ENCODE peak calls at places on chromosomes 16 and 17, in seven cellular contexts. C is thoracic aorta; Y is prostate gland; E is left ventricle myocardium inferior; T is heart right ventricle; A is CD8-positive, alpha-beta T cell; X is body of pancreas. R is an unnamed sample.
A peak's percentile ranks its signal among the peaks of the same experiment; 100 is the strongest.

GRCh38 chr16:73399486-73399885 is 351.6 kb upstream of the ZFHX3 start:
- DNase-seq in X (no peak), T (no peak), A (no peak), E (no peak), Y (no peak), C (no peak), R (no peak)

GRCh38 chr17:78375401-78376079 is 2.9 kb upstream of the PGS1 start:
- DNase-seq in E (no peak), T (no peak), Y (no peak), X (peak; percentile 63), A (no peak), C (no peak), R (no peak)

GRCh38 chr16:59701987-59702386 is 967.9 kb upstream of the GOT2 start:
- DNase-seq in C (no peak), X (no peak), Y (no peak), T (no peak), E (no peak), A (no peak), R (no peak)

GRCh38 chr16:19804538-19805323 is 79.9 kb downstream of the GPRC5B start:
- DNase-seq in T (peak; percentile 90), Y (peak; percentile 15), C (no peak), E (peak; percentile 71), A (peak; percentile 7), X (peak; percentile 93), R (no peak)

GRCh38 chr16:87304951-87305350 is 12.2 kb downstream of the C16orf95 start:
- DNase-seq in Y (no peak), X (no peak), C (no peak), E (no peak), T (no peak), A (no peak), R (no peak)

GRCh38 chr16:13672196-13672595 is 247.8 kb upstream of the ERCC4 start:
- DNase-seq in X (no peak), T (no peak), C (no peak), A (no peak), E (no peak), Y (no peak), R (no peak)

GRCh38 chr16:53821487-53821886 is 117.5 kb downstream of the FTO start:
- DNase-seq in A (no peak), Y (no peak), T (no peak), C (no peak), X (no peak), E (no peak), R (no peak)

GRCh38 chr17:3954921-3955320 is 9.3 kb downstream of the ATP2A3 start:
- DNase-seq in Y (no peak), A (no peak), X (no peak), E (no peak), C (no peak), T (no peak), R (no peak)

GRCh38 chr16:72172105-72173034 is at the start of gene PMFBP1:
- DNase-seq in Y (no peak), X (peak; percentile 78), C (peak; percentile 29), E (no peak), A (no peak), T (peak; percentile 34), R (no peak)

GRCh38 chr17:15048933-15049539 is 216.1 kb downstream of the PMP22 start:
- DNase-seq in C (no peak), X (no peak), A (no peak), Y (no peak), E (no peak), T (no peak), R (no peak)

GRCh38 chr17:34758316-34758715 is 178.9 kb downstream of the TMEM132E start:
- DNase-seq in X (no peak), E (no peak), T (no peak), A (no peak), Y (no peak), C (no peak), R (no peak)

GRCh38 chr17:72702998-72703397 is 389.5 kb downstream of the SLC39A11 start:
- DNase-seq in A (no peak), E (no peak), X (no peak), Y (no peak), T (no peak), C (no peak), R (no peak)

GRCh38 chr17:42586514-42587230 is 9.1 kb upstream of the PSMC3IP start:
- DNase-seq in E (no peak), A (no peak), T (no peak), C (no peak), Y (peak; percentile 77), X (no peak), R (no peak)

GRCh38 chr17:80029235-80029974 is 6.3 kb downstream of the TBC1D16 start:
- DNase-seq in A (no peak), T (peak; percentile 82), Y (no peak), E (peak; percentile 87), X (peak; percentile 97), C (peak; percentile 71), R (no peak)

GRCh38 chr17:73031472-73031871 is 61.0 kb downstream of the SLC39A11 start:
- DNase-seq in T (no peak), Y (no peak), E (no peak), X (no peak), C (no peak), A (no peak), R (no peak)

GRCh38 chr16:27127293-27127692 is 60.6 kb downstream of the C16orf82 start:
- DNase-seq in Y (no peak), X (no peak), E (no peak), A (no peak), C (no peak), T (no peak), R (no peak)

GRCh38 chr17:15649861-15650391 is 30.4 kb upstream of the FBXW10B start:
- DNase-seq in C (no peak), A (no peak), E (no peak), X (peak; percentile 48), T (peak; percentile 50), Y (no peak), R (no peak)

GRCh38 chr16:56669005-56669839 is at the start of gene MT1H:
- DNase-seq in X (peak; percentile 71), T (no peak), C (no peak), E (no peak), A (no peak), Y (no peak), R (no peak)

GRCh38 chr17:49404906-49405305 is 9.8 kb downstream of the PHB1 start:
- DNase-seq in Y (no peak), C (no peak), T (no peak), X (no peak), E (no peak), A (no peak), R (peak; percentile 40)

GRCh38 chr17:75047398-75048098 is 523 bp downstream of the KCTD2 start:
- DNase-seq in X (peak; percentile 32), C (no peak), E (peak; percentile 42), A (peak; percentile 28), Y (no peak), T (peak; percentile 43), R (peak; percentile 47)

GRCh38 chr17:7328840-7329359 is at the start of gene NEURL4:
- DNase-seq in C (no peak), E (no peak), A (peak; percentile 30), Y (no peak), T (no peak), X (no peak), R (no peak)

GRCh38 chr16:84610385-84610784 is 7.5 kb downstream of the COTL1 start:
- DNase-seq in A (no peak), X (no peak), E (no peak), T (no peak), Y (no peak), C (no peak), R (no peak)
- H3K4me1 ChIP-seq in A (peaks cover 94% of the 10 kb centered on the region), X (no peaks in the 10 kb centered on the region), E (peaks cover 13% of the 10 kb centered on the region), T (peaks cover 4% of the 10 kb centered on the region), Y (no peaks in the 10 kb centered on the region), C (peaks cover 3% of the 10 kb centered on the region), R (peaks cover 6% of the 10 kb centered on the region)

GRCh38 chr16:74813109-74813641 is 38.6 kb upstream of the FA2H start:
- DNase-seq in A (peak; percentile 71), Y (peak; percentile 68), X (peak; percentile 89), C (peak; percentile 11), T (peak; percentile 47), E (peak; percentile 71), R (peak; percentile 97)

GRCh38 chr16:74811911-74812310 is 37.3 kb upstream of the FA2H start:
- DNase-seq in Y (no peak), C (no peak), T (no peak), E (no peak), A (no peak), X (no peak), R (no peak)

DNA sequence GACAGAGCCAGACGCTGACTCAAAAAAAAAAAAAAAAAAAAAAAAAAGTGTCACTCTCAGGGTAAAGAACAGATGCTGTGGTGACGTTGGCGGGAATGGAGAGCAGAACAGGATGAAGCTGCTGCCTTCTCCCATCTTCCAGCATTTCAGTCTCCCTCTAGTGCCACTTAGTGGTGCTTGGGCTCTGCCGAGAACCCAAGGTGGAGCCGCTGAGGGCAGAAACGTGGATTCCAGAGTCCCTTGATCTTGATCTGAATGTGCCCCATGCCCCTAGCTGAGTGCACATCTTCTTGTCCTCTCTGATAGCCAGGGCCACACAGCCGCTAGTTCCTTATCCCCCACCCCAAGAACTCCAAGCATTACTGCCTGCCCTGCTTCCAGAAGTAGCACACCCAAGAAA is 43.2 kb upstream of the FA2H start:
- DNase-seq in A (no peak), Y (no peak), C (no peak), T (no peak), E (no peak), X (no peak), R (no peak)
- TF ChIP-seq CTCF in A (no peak), Y (no peak), C (no peak), T (no peak), E (no peak), X (no peak), R (no peak)

GRCh38 chr16:57801856-57802634 is at the start of gene KIFC3:
- DNase-seq in T (peak; percentile 91), E (peak; percentile 88), C (peak; percentile 65), A (peak; percentile 75), X (peak; percentile 86), Y (peak; percentile 52), R (peak; percentile 92)

GRCh38 chr16:57803413-57803990 is 1.2 kb upstream of the KIFC3 start:
- DNase-seq in A (no peak), C (no peak), E (peak; percentile 69), T (peak; percentile 75), Y (no peak), X (no peak), R (no peak)

GRCh38 chr16:57801098-57801855 is 1.0 kb downstream of the KIFC3 start:
- DNase-seq in T (no peak), A (no peak), C (no peak), X (no peak), Y (no peak), E (no peak), R (peak; percentile 71)

GRCh38 chr16:57804111-57804837 is 2.0 kb upstream of the KIFC3 start:
- DNase-seq in Y (no peak), T (no peak), A (no peak), E (no peak), C (no peak), X (no peak), R (no peak)

GRCh38 chr16:57802635-57803412 is 533 bp upstream of the KIFC3 start:
- DNase-seq in E (no peak), X (no peak), C (no peak), T (no peak), Y (no peak), A (no peak), R (peak; percentile 56)
- H3K4me1 ChIP-seq in E (peaks cover 81% of the 10 kb centered on the region), X (peaks cover 81% of the 10 kb centered on the region), C (peaks cover 29% of the 10 kb centered on the region), T (peaks cover 42% of the 10 kb centered on the region), Y (no peaks in the 10 kb centered on the region), A (peaks cover 15% of the 10 kb centered on the region), R (peaks cover 81% of the 10 kb centered on the region)

DNA sequence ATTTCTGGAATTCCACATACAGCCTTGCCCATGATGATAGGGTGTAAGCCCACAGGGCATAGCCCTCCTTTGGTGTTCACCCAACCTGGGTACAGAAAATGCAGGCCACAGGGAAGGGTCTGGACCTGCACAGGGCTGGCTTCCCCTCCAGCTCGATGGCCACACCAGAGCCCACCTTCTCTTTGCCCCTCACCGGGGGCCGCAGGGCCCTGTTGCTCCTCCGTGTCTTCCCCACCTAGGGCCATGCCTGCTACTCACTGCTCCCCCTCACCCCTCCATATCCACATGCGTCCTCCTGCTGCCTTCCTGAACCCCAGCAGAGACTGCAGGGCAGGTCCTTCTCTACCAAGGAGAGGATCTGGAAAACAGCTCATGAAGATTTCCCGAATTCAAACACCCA is 20.3 kb downstream of the CDIP1 start:
- DNase-seq in Y (no peak), X (no peak), T (no peak), C (no peak), A (no peak), E (no peak), R (no peak)
- TF ChIP-seq CTCF in Y (no peak), X (no peak), T (no peak), C (no peak), A (no peak), E (no peak), R (no peak)

R was measured in Caco-2.